ENCODE peak calls at places on chromosomes 2 and 18, in eight cellular contexts. One of them, this sample, is unnamed.

GRCh38 chr2:127080941-127081769 is 25.8 kb downstream of the BIN1 start:
- DNase-seq in right lobe of liver: no peak
- DNase-seq in stomach: peak
- DNase-seq in adrenal gland: peak
- DNase-seq in heart left ventricle: no peak
- DNase-seq in spleen: peak
- DNase-seq in IMR-90: no peak
- DNase-seq in body of pancreas: no peak
- DNase-seq in this sample: no peak

GRCh38 chr18:50644807-50645206 is 84.9 kb downstream of the MAPK4 start:
- DNase-seq in stomach: no peak
- DNase-seq in heart left ventricle: no peak
- DNase-seq in spleen: no peak
- DNase-seq in IMR-90: no peak
- DNase-seq in right lobe of liver: no peak
- DNase-seq in adrenal gland: no peak
- DNase-seq in body of pancreas: no peak
- DNase-seq in this sample: no peak

GRCh38 chr2:177733-178132 is 86.1 kb downstream of the SH3YL1 start:
- DNase-seq in stomach: no peak
- DNase-seq in adrenal gland: no peak
- DNase-seq in right lobe of liver: no peak
- DNase-seq in heart left ventricle: no peak
- DNase-seq in body of pancreas: no peak
- DNase-seq in IMR-90: no peak
- DNase-seq in spleen: no peak
- DNase-seq in this sample: no peak

GRCh38 chr2:106156305-106157288 is 37.5 kb downstream of the UXS1 start:
- DNase-seq in spleen: no peak
- DNase-seq in right lobe of liver: no peak
- DNase-seq in adrenal gland: no peak
- DNase-seq in IMR-90: peak
- DNase-seq in heart left ventricle: no peak
- DNase-seq in stomach: no peak
- DNase-seq in body of pancreas: no peak
- DNase-seq in this sample: no peak

GRCh38 chr2:241968417-241968816 is 98.9 kb downstream of the RTP5 start:
- DNase-seq in right lobe of liver: peak
- DNase-seq in stomach: no peak
- DNase-seq in adrenal gland: no peak
- DNase-seq in IMR-90: no peak
- DNase-seq in heart left ventricle: no peak
- DNase-seq in spleen: peak
- DNase-seq in body of pancreas: peak
- DNase-seq in this sample: no peak

GRCh38 chr2:51624995-51625394 is 593.1 kb upstream of the NRXN1 start:
- DNase-seq in spleen: no peak
- DNase-seq in stomach: no peak
- DNase-seq in body of pancreas: no peak
- DNase-seq in heart left ventricle: no peak
- DNase-seq in right lobe of liver: no peak
- DNase-seq in IMR-90: peak
- DNase-seq in adrenal gland: no peak
- DNase-seq in this sample: no peak

GRCh38 chr2:30436859-30437435 is 10.1 kb upstream of the LCLAT1 start:
- DNase-seq in heart left ventricle: no peak
- DNase-seq in stomach: no peak
- DNase-seq in body of pancreas: no peak
- DNase-seq in IMR-90: no peak
- DNase-seq in spleen: no peak
- DNase-seq in right lobe of liver: no peak
- DNase-seq in adrenal gland: no peak
- DNase-seq in this sample: no peak

GRCh38 chr2:3223080-3223923 is 154.3 kb downstream of the EIPR1 start:
- DNase-seq in stomach: no peak
- DNase-seq in body of pancreas: no peak
- DNase-seq in adrenal gland: no peak
- DNase-seq in right lobe of liver: no peak
- DNase-seq in IMR-90: peak
- DNase-seq in spleen: no peak
- DNase-seq in heart left ventricle: no peak
- DNase-seq in this sample: no peak

GRCh38 chr2:102736174-102736606 is 25.6 kb upstream of the TMEM182 start:
- DNase-seq in adrenal gland: peak
- DNase-seq in heart left ventricle: no peak
- DNase-seq in spleen: no peak
- DNase-seq in stomach: peak
- DNase-seq in body of pancreas: peak
- DNase-seq in IMR-90: peak
- DNase-seq in right lobe of liver: no peak
- DNase-seq in this sample: peak

GRCh38 chr18:11689972-11690570 is 1.0 kb downstream of the GNAL start:
- DNase-seq in body of pancreas: no peak
- DNase-seq in IMR-90: peak
- DNase-seq in right lobe of liver: no peak
- DNase-seq in heart left ventricle: no peak
- DNase-seq in adrenal gland: no peak
- DNase-seq in stomach: no peak
- DNase-seq in spleen: no peak
- DNase-seq in this sample: no peak

GRCh38 chr18:23365602-23366001 is 87.5 kb upstream of the RIOK3 start:
- DNase-seq in adrenal gland: no peak
- DNase-seq in body of pancreas: no peak
- DNase-seq in stomach: no peak
- DNase-seq in IMR-90: peak
- DNase-seq in spleen: no peak
- DNase-seq in heart left ventricle: no peak
- DNase-seq in right lobe of liver: no peak
- DNase-seq in this sample: no peak

GRCh38 chr2:12177052-12177994 is 430.9 kb downstream of the LPIN1 start:
- DNase-seq in heart left ventricle: peak
- DNase-seq in adrenal gland: peak
- DNase-seq in spleen: no peak
- DNase-seq in stomach: peak
- DNase-seq in right lobe of liver: no peak
- DNase-seq in IMR-90: peak
- DNase-seq in body of pancreas: peak
- DNase-seq in this sample: peak

GRCh38 chr2:142175917-142176316 is 45.1 kb upstream of the LRP1B start:
- DNase-seq in spleen: no peak
- DNase-seq in stomach: no peak
- DNase-seq in IMR-90: no peak
- DNase-seq in body of pancreas: no peak
- DNase-seq in right lobe of liver: no peak
- DNase-seq in adrenal gland: no peak
- DNase-seq in heart left ventricle: no peak
- DNase-seq in this sample: no peak

GRCh38 chr2:146701183-146701582 is 1143.6 kb upstream of the ACVR2A start:
- DNase-seq in body of pancreas: no peak
- DNase-seq in right lobe of liver: no peak
- DNase-seq in adrenal gland: no peak
- DNase-seq in stomach: no peak
- DNase-seq in IMR-90: no peak
- DNase-seq in spleen: no peak
- DNase-seq in heart left ventricle: no peak
- DNase-seq in this sample: peak

GRCh38 chr2:195489101-195489500 is 167.9 kb upstream of the SLC39A10 start:
- DNase-seq in IMR-90: peak
- DNase-seq in right lobe of liver: no peak
- DNase-seq in body of pancreas: no peak
- DNase-seq in heart left ventricle: no peak
- DNase-seq in stomach: no peak
- DNase-seq in spleen: no peak
- DNase-seq in adrenal gland: no peak
- DNase-seq in this sample: peak

GRCh38 chr2:128958241-128958640 is 639.6 kb upstream of the HS6ST1 start:
- DNase-seq in heart left ventricle: no peak
- DNase-seq in right lobe of liver: no peak
- DNase-seq in spleen: no peak
- DNase-seq in body of pancreas: no peak
- DNase-seq in stomach: no peak
- DNase-seq in IMR-90: no peak
- DNase-seq in adrenal gland: no peak
- DNase-seq in this sample: no peak

GRCh38 chr2:236171213-236172201 is 3.3 kb upstream of the GBX2 start:
- DNase-seq in right lobe of liver: peak
- DNase-seq in spleen: no peak
- DNase-seq in body of pancreas: no peak
- DNase-seq in stomach: no peak
- DNase-seq in heart left ventricle: no peak
- DNase-seq in adrenal gland: no peak
- DNase-seq in IMR-90: no peak
- DNase-seq in this sample: no peak

GRCh38 chr18:30094556-30094955 is 948.0 kb downstream of the DSC3 start:
- DNase-seq in spleen: no peak
- DNase-seq in right lobe of liver: no peak
- DNase-seq in stomach: no peak
- DNase-seq in IMR-90: peak
- DNase-seq in heart left ventricle: no peak
- DNase-seq in adrenal gland: no peak
- DNase-seq in body of pancreas: no peak
- DNase-seq in this sample: no peak

GRCh38 chr18:23935804-23936203 is 78.8 kb upstream of the TTC39C start:
- DNase-seq in body of pancreas: no peak
- DNase-seq in heart left ventricle: no peak
- DNase-seq in IMR-90: no peak
- DNase-seq in right lobe of liver: no peak
- DNase-seq in spleen: no peak
- DNase-seq in adrenal gland: no peak
- DNase-seq in stomach: no peak
- DNase-seq in this sample: no peak

GRCh38 chr2:201996006-201996405 is 37.6 kb upstream of the FZD7 start:
- DNase-seq in IMR-90: no peak
- DNase-seq in right lobe of liver: no peak
- DNase-seq in spleen: no peak
- DNase-seq in heart left ventricle: no peak
- DNase-seq in adrenal gland: no peak
- DNase-seq in body of pancreas: peak
- DNase-seq in stomach: no peak
- DNase-seq in this sample: no peak

GRCh38 chr2:100895402-100895801 is 75.5 kb downstream of the NPAS2 start:
- DNase-seq in IMR-90: no peak
- DNase-seq in adrenal gland: peak
- DNase-seq in heart left ventricle: peak
- DNase-seq in spleen: no peak
- DNase-seq in stomach: peak
- DNase-seq in body of pancreas: peak
- DNase-seq in right lobe of liver: peak
- DNase-seq in this sample: peak

GRCh38 chr18:67268530-67268929 is 248.0 kb downstream of the DSEL start:
- DNase-seq in body of pancreas: no peak
- DNase-seq in stomach: no peak
- DNase-seq in heart left ventricle: no peak
- DNase-seq in spleen: no peak
- DNase-seq in adrenal gland: no peak
- DNase-seq in right lobe of liver: no peak
- DNase-seq in IMR-90: no peak
- DNase-seq in this sample: no peak

GRCh38 chr2:44955593-44956449 is 14.3 kb downstream of the SIX3 start:
- DNase-seq in IMR-90: peak
- DNase-seq in adrenal gland: peak
- DNase-seq in stomach: peak
- DNase-seq in heart left ventricle: peak
- DNase-seq in right lobe of liver: peak
- DNase-seq in spleen: peak
- DNase-seq in body of pancreas: peak
- DNase-seq in this sample: peak

GRCh38 chr2:152175012-152175367 is 573 bp downstream of the STAM2 start:
- DNase-seq in stomach: no peak
- DNase-seq in heart left ventricle: no peak
- DNase-seq in spleen: no peak
- DNase-seq in right lobe of liver: no peak
- DNase-seq in adrenal gland: no peak
- DNase-seq in body of pancreas: no peak
- DNase-seq in IMR-90: no peak
- DNase-seq in this sample: no peak

GRCh38 chr2:152174574-152174973 is 989 bp downstream of the STAM2 start:
- DNase-seq in adrenal gland: no peak
- DNase-seq in IMR-90: no peak
- DNase-seq in body of pancreas: no peak
- DNase-seq in spleen: no peak
- DNase-seq in stomach: no peak
- DNase-seq in right lobe of liver: no peak
- DNase-seq in heart left ventricle: no peak
- DNase-seq in this sample: no peak

GRCh38 chr2:152171733-152172132 is 3.8 kb downstream of the STAM2 start:
- DNase-seq in right lobe of liver: no peak
- DNase-seq in IMR-90: no peak
- DNase-seq in body of pancreas: peak
- DNase-seq in heart left ventricle: no peak
- DNase-seq in stomach: no peak
- DNase-seq in adrenal gland: no peak
- DNase-seq in spleen: no peak
- DNase-seq in this sample: no peak

GRCh38 chr2:152176113-152176714 is 651 bp upstream of the STAM2 start:
- DNase-seq in heart left ventricle: no peak
- DNase-seq in body of pancreas: no peak
- DNase-seq in stomach: no peak
- DNase-seq in adrenal gland: no peak
- DNase-seq in right lobe of liver: no peak
- DNase-seq in IMR-90: peak
- DNase-seq in spleen: no peak
- DNase-seq in this sample: no peak

GRCh38 chr2:152175368-152176112 is at the start of gene STAM2:
- DNase-seq in stomach: peak
- DNase-seq in heart left ventricle: peak
- DNase-seq in spleen: peak
- DNase-seq in IMR-90: peak
- DNase-seq in right lobe of liver: peak
- DNase-seq in body of pancreas: peak
- DNase-seq in adrenal gland: peak
- DNase-seq in this sample: peak
- TF ChIP-seq POLR2A in stomach: no peak
- TF ChIP-seq POLR2A in heart left ventricle: peak
- TF ChIP-seq POLR2A in spleen: no peak
- TF ChIP-seq POLR2A in IMR-90: peak
- TF ChIP-seq POLR2A in right lobe of liver: peak
- TF ChIP-seq POLR2A in body of pancreas: peak
- TF ChIP-seq POLR2A in adrenal gland: peak
- TF ChIP-seq POLR2A in this sample: peak

GRCh38 chr2:19901458-19902271 is at the start of gene TTC32:
- DNase-seq in body of pancreas: peak
- DNase-seq in spleen: peak
- DNase-seq in IMR-90: peak
- DNase-seq in heart left ventricle: peak
- DNase-seq in adrenal gland: peak
- DNase-seq in stomach: peak
- DNase-seq in right lobe of liver: peak
- DNase-seq in this sample: peak
- TF ChIP-seq POLR2A in body of pancreas: peak
- TF ChIP-seq POLR2A in spleen: peak
- TF ChIP-seq POLR2A in IMR-90: peak
- TF ChIP-seq POLR2A in heart left ventricle: peak
- TF ChIP-seq POLR2A in adrenal gland: peak
- TF ChIP-seq POLR2A in stomach: no peak
- TF ChIP-seq POLR2A in right lobe of liver: peak
- TF ChIP-seq POLR2A in this sample: peak

GRCh38 chr18:812123-812672 is at the start of gene YES1:
- DNase-seq in heart left ventricle: peak
- DNase-seq in IMR-90: peak
- DNase-seq in stomach: peak
- DNase-seq in adrenal gland: peak
- DNase-seq in body of pancreas: peak
- DNase-seq in spleen: peak
- DNase-seq in right lobe of liver: peak
- DNase-seq in this sample: peak
- TF ChIP-seq POLR2A in heart left ventricle: peak
- TF ChIP-seq POLR2A in IMR-90: no peak
- TF ChIP-seq POLR2A in stomach: no peak
- TF ChIP-seq POLR2A in adrenal gland: peak
- TF ChIP-seq POLR2A in body of pancreas: peak
- TF ChIP-seq POLR2A in spleen: no peak
- TF ChIP-seq POLR2A in right lobe of liver: peak
- TF ChIP-seq POLR2A in this sample: no peak

GRCh38 chr18:58413667-58414628 is 214.9 kb downstream of the ALPK2 start:
- DNase-seq in heart left ventricle: no peak
- DNase-seq in stomach: no peak
- DNase-seq in right lobe of liver: peak
- DNase-seq in adrenal gland: no peak
- DNase-seq in spleen: no peak
- DNase-seq in IMR-90: no peak
- DNase-seq in body of pancreas: no peak
- DNase-seq in this sample: no peak
- TF ChIP-seq POLR2A in heart left ventricle: no peak
- TF ChIP-seq POLR2A in stomach: no peak
- TF ChIP-seq POLR2A in right lobe of liver: peak
- TF ChIP-seq POLR2A in adrenal gland: no peak
- TF ChIP-seq POLR2A in spleen: no peak
- TF ChIP-seq POLR2A in IMR-90: no peak
- TF ChIP-seq POLR2A in body of pancreas: no peak
- TF ChIP-seq POLR2A in this sample: no peak